ENCODE peak calls at places on chromosomes 3 and 15, in nine cellular contexts. One of them, this sample, is unnamed.

GRCh38 chr15:66944121-66944520 is 121.3 kb upstream of the SMAD3 start:
- DNase-seq in left lung: no peak
- DNase-seq in osteocyte: no peak
- DNase-seq in astrocyte of the hippocampus: no peak
- DNase-seq in SIG-M5: no peak
- DNase-seq in T-cell: no peak
- DNase-seq in thoracic aorta: no peak
- DNase-seq in fibroblast of pulmonary artery: no peak
- DNase-seq in RWPE2: peak
- DNase-seq in this sample: no peak

GRCh38 chr15:49235446-49236207 is 65.6 kb downstream of the GALK2 start:
- DNase-seq in SIG-M5: peak
- DNase-seq in fibroblast of pulmonary artery: peak
- DNase-seq in astrocyte of the hippocampus: peak
- DNase-seq in T-cell: peak
- DNase-seq in left lung: no peak
- DNase-seq in RWPE2: no peak
- DNase-seq in thoracic aorta: no peak
- DNase-seq in osteocyte: no peak
- DNase-seq in this sample: peak

GRCh38 chr3:169104541-169104940 is 559.0 kb downstream of the MECOM start:
- DNase-seq in left lung: no peak
- DNase-seq in osteocyte: no peak
- DNase-seq in astrocyte of the hippocampus: peak
- DNase-seq in T-cell: no peak
- DNase-seq in SIG-M5: no peak
- DNase-seq in thoracic aorta: no peak
- DNase-seq in fibroblast of pulmonary artery: peak
- DNase-seq in RWPE2: no peak
- DNase-seq in this sample: no peak

GRCh38 chr15:63000706-63001105 is 41.8 kb upstream of the TPM1 start:
- DNase-seq in left lung: no peak
- DNase-seq in SIG-M5: no peak
- DNase-seq in osteocyte: no peak
- DNase-seq in RWPE2: no peak
- DNase-seq in astrocyte of the hippocampus: no peak
- DNase-seq in thoracic aorta: no peak
- DNase-seq in T-cell: no peak
- DNase-seq in fibroblast of pulmonary artery: no peak
- DNase-seq in this sample: no peak

GRCh38 chr3:143559291-143559690 is 289.0 kb downstream of the SLC9A9 start:
- DNase-seq in left lung: no peak
- DNase-seq in astrocyte of the hippocampus: no peak
- DNase-seq in SIG-M5: no peak
- DNase-seq in thoracic aorta: no peak
- DNase-seq in RWPE2: no peak
- DNase-seq in osteocyte: no peak
- DNase-seq in T-cell: no peak
- DNase-seq in fibroblast of pulmonary artery: peak
- DNase-seq in this sample: no peak

GRCh38 chr15:77030042-77030927 is 35.4 kb downstream of the PSTPIP1 start:
- DNase-seq in RWPE2: peak
- DNase-seq in thoracic aorta: no peak
- DNase-seq in left lung: peak
- DNase-seq in astrocyte of the hippocampus: no peak
- DNase-seq in fibroblast of pulmonary artery: no peak
- DNase-seq in T-cell: no peak
- DNase-seq in SIG-M5: no peak
- DNase-seq in osteocyte: peak
- DNase-seq in this sample: peak

GRCh38 chr3:49940667-49941249 is 808 bp downstream of the RBM6 start:
- DNase-seq in thoracic aorta: no peak
- DNase-seq in fibroblast of pulmonary artery: no peak
- DNase-seq in osteocyte: no peak
- DNase-seq in RWPE2: no peak
- DNase-seq in left lung: no peak
- DNase-seq in SIG-M5: no peak
- DNase-seq in T-cell: no peak
- DNase-seq in astrocyte of the hippocampus: no peak
- DNase-seq in this sample: no peak

GRCh38 chr3:126112531-126113237 is 28.8 kb upstream of the SLC41A3 start:
- DNase-seq in osteocyte: no peak
- DNase-seq in left lung: no peak
- DNase-seq in thoracic aorta: no peak
- DNase-seq in SIG-M5: no peak
- DNase-seq in RWPE2: no peak
- DNase-seq in fibroblast of pulmonary artery: no peak
- DNase-seq in T-cell: no peak
- DNase-seq in astrocyte of the hippocampus: no peak
- DNase-seq in this sample: no peak

GRCh38 chr15:95948371-95948770 is 382.1 kb upstream of the NR2F2 start:
- DNase-seq in fibroblast of pulmonary artery: no peak
- DNase-seq in T-cell: no peak
- DNase-seq in left lung: no peak
- DNase-seq in RWPE2: no peak
- DNase-seq in SIG-M5: no peak
- DNase-seq in thoracic aorta: no peak
- DNase-seq in astrocyte of the hippocampus: no peak
- DNase-seq in osteocyte: no peak
- DNase-seq in this sample: no peak

GRCh38 chr3:115100172-115100571 is 46.9 kb downstream of the ZBTB20 start:
- DNase-seq in left lung: no peak
- DNase-seq in fibroblast of pulmonary artery: peak
- DNase-seq in astrocyte of the hippocampus: peak
- DNase-seq in thoracic aorta: no peak
- DNase-seq in RWPE2: no peak
- DNase-seq in osteocyte: no peak
- DNase-seq in T-cell: peak
- DNase-seq in SIG-M5: no peak
- DNase-seq in this sample: no peak

GRCh38 chr3:86923071-86923476 is 67.9 kb downstream of the VGLL3 start:
- DNase-seq in RWPE2: no peak
- DNase-seq in osteocyte: no peak
- DNase-seq in left lung: no peak
- DNase-seq in T-cell: no peak
- DNase-seq in thoracic aorta: no peak
- DNase-seq in astrocyte of the hippocampus: peak
- DNase-seq in fibroblast of pulmonary artery: peak
- DNase-seq in SIG-M5: no peak
- DNase-seq in this sample: no peak

GRCh38 chr3:50474717-50475116 is 28.7 kb downstream of the CACNA2D2 start:
- DNase-seq in SIG-M5: no peak
- DNase-seq in thoracic aorta: peak
- DNase-seq in T-cell: no peak
- DNase-seq in fibroblast of pulmonary artery: peak
- DNase-seq in RWPE2: no peak
- DNase-seq in left lung: no peak
- DNase-seq in osteocyte: no peak
- DNase-seq in astrocyte of the hippocampus: peak
- DNase-seq in this sample: peak

GRCh38 chr3:178618197-178618596 is 82.0 kb downstream of the KCNMB2 start:
- DNase-seq in T-cell: no peak
- DNase-seq in SIG-M5: no peak
- DNase-seq in thoracic aorta: no peak
- DNase-seq in left lung: no peak
- DNase-seq in RWPE2: no peak
- DNase-seq in osteocyte: no peak
- DNase-seq in astrocyte of the hippocampus: no peak
- DNase-seq in fibroblast of pulmonary artery: peak
- DNase-seq in this sample: no peak

GRCh38 chr3:171774516-171774915 is 35.8 kb downstream of the PLD1 start:
- DNase-seq in T-cell: no peak
- DNase-seq in osteocyte: no peak
- DNase-seq in thoracic aorta: no peak
- DNase-seq in left lung: no peak
- DNase-seq in fibroblast of pulmonary artery: no peak
- DNase-seq in RWPE2: no peak
- DNase-seq in astrocyte of the hippocampus: no peak
- DNase-seq in SIG-M5: no peak
- DNase-seq in this sample: no peak

GRCh38 chr3:184559336-184559735 is 2.2 kb upstream of the EPHB3 start:
- DNase-seq in RWPE2: no peak
- DNase-seq in SIG-M5: no peak
- DNase-seq in thoracic aorta: no peak
- DNase-seq in T-cell: no peak
- DNase-seq in astrocyte of the hippocampus: no peak
- DNase-seq in fibroblast of pulmonary artery: no peak
- DNase-seq in osteocyte: no peak
- DNase-seq in left lung: no peak
- DNase-seq in this sample: no peak

GRCh38 chr3:124905093-124905492 is 17.9 kb upstream of the ITGB5 start:
- DNase-seq in SIG-M5: no peak
- DNase-seq in osteocyte: no peak
- DNase-seq in T-cell: no peak
- DNase-seq in RWPE2: no peak
- DNase-seq in thoracic aorta: no peak
- DNase-seq in left lung: no peak
- DNase-seq in fibroblast of pulmonary artery: no peak
- DNase-seq in astrocyte of the hippocampus: no peak
- DNase-seq in this sample: no peak

GRCh38 chr3:30894521-30895289 is at the start of gene GADL1:
- DNase-seq in RWPE2: no peak
- DNase-seq in left lung: peak
- DNase-seq in thoracic aorta: no peak
- DNase-seq in osteocyte: no peak
- DNase-seq in fibroblast of pulmonary artery: peak
- DNase-seq in SIG-M5: no peak
- DNase-seq in T-cell: no peak
- DNase-seq in astrocyte of the hippocampus: peak
- DNase-seq in this sample: peak

GRCh38 chr15:87639305-87640011 is 617.1 kb downstream of the NTRK3 start:
- DNase-seq in left lung: no peak
- DNase-seq in thoracic aorta: no peak
- DNase-seq in SIG-M5: no peak
- DNase-seq in fibroblast of pulmonary artery: peak
- DNase-seq in astrocyte of the hippocampus: peak
- DNase-seq in RWPE2: no peak
- DNase-seq in T-cell: no peak
- DNase-seq in osteocyte: no peak
- DNase-seq in this sample: no peak

GRCh38 chr3:116201032-116201690 is 244.1 kb downstream of the LSAMP start:
- DNase-seq in fibroblast of pulmonary artery: no peak
- DNase-seq in SIG-M5: no peak
- DNase-seq in osteocyte: no peak
- DNase-seq in T-cell: no peak
- DNase-seq in left lung: no peak
- DNase-seq in thoracic aorta: no peak
- DNase-seq in RWPE2: no peak
- DNase-seq in astrocyte of the hippocampus: no peak
- DNase-seq in this sample: no peak

GRCh38 chr3:114584734-114585371 is 291.0 kb downstream of the TIGIT start:
- DNase-seq in T-cell: no peak
- DNase-seq in left lung: no peak
- DNase-seq in fibroblast of pulmonary artery: peak
- DNase-seq in osteocyte: no peak
- DNase-seq in thoracic aorta: no peak
- DNase-seq in SIG-M5: no peak
- DNase-seq in astrocyte of the hippocampus: no peak
- DNase-seq in RWPE2: no peak
- DNase-seq in this sample: no peak

GRCh38 chr3:71498053-71498452 is 85.5 kb downstream of the FOXP1 start:
- DNase-seq in RWPE2: no peak
- DNase-seq in fibroblast of pulmonary artery: no peak
- DNase-seq in T-cell: no peak
- DNase-seq in SIG-M5: no peak
- DNase-seq in osteocyte: no peak
- DNase-seq in astrocyte of the hippocampus: peak
- DNase-seq in thoracic aorta: no peak
- DNase-seq in left lung: no peak
- DNase-seq in this sample: no peak

GRCh38 chr3:147406255-147407023 is at the start of gene ZIC4:
- DNase-seq in astrocyte of the hippocampus: no peak
- DNase-seq in RWPE2: no peak
- DNase-seq in SIG-M5: no peak
- DNase-seq in thoracic aorta: no peak
- DNase-seq in osteocyte: no peak
- DNase-seq in T-cell: no peak
- DNase-seq in left lung: no peak
- DNase-seq in fibroblast of pulmonary artery: no peak
- DNase-seq in this sample: no peak

GRCh38 chr3:63207066-63207590 is 71.0 kb upstream of the SYNPR start:
- DNase-seq in astrocyte of the hippocampus: no peak
- DNase-seq in fibroblast of pulmonary artery: no peak
- DNase-seq in T-cell: no peak
- DNase-seq in SIG-M5: no peak
- DNase-seq in thoracic aorta: no peak
- DNase-seq in RWPE2: no peak
- DNase-seq in left lung: no peak
- DNase-seq in osteocyte: no peak
- DNase-seq in this sample: no peak

GRCh38 chr15:88440021-88440420 is 27.2 kb downstream of the MRPL46 start:
- DNase-seq in fibroblast of pulmonary artery: peak
- DNase-seq in T-cell: no peak
- DNase-seq in osteocyte: peak
- DNase-seq in RWPE2: no peak
- DNase-seq in SIG-M5: no peak
- DNase-seq in thoracic aorta: no peak
- DNase-seq in astrocyte of the hippocampus: peak
- DNase-seq in left lung: no peak
- DNase-seq in this sample: no peak

GRCh38 chr3:10205461-10206165 is 40.9 kb downstream of the IRAK2 start:
- DNase-seq in SIG-M5: no peak
- DNase-seq in fibroblast of pulmonary artery: peak
- DNase-seq in T-cell: no peak
- DNase-seq in left lung: no peak
- DNase-seq in osteocyte: no peak
- DNase-seq in RWPE2: peak
- DNase-seq in astrocyte of the hippocampus: peak
- DNase-seq in thoracic aorta: peak
- DNase-seq in this sample: no peak

GRCh38 chr15:75356539-75356938 is 9.7 kb downstream of the NEIL1 start:
- DNase-seq in thoracic aorta: no peak
- DNase-seq in fibroblast of pulmonary artery: no peak
- DNase-seq in osteocyte: no peak
- DNase-seq in left lung: no peak
- DNase-seq in SIG-M5: no peak
- DNase-seq in RWPE2: no peak
- DNase-seq in T-cell: no peak
- DNase-seq in astrocyte of the hippocampus: no peak
- DNase-seq in this sample: no peak

GRCh38 chr3:142613491-142613890 is 17.3 kb downstream of the PLS1 start:
- DNase-seq in left lung: no peak
- DNase-seq in T-cell: no peak
- DNase-seq in SIG-M5: no peak
- DNase-seq in RWPE2: no peak
- DNase-seq in osteocyte: no peak
- DNase-seq in thoracic aorta: no peak
- DNase-seq in astrocyte of the hippocampus: no peak
- DNase-seq in fibroblast of pulmonary artery: no peak
- DNase-seq in this sample: no peak

GRCh38 chr3:29099296-29099695 is 181.6 kb upstream of the RBMS3 start:
- DNase-seq in SIG-M5: no peak
- DNase-seq in T-cell: no peak
- DNase-seq in astrocyte of the hippocampus: no peak
- DNase-seq in fibroblast of pulmonary artery: peak
- DNase-seq in osteocyte: no peak
- DNase-seq in thoracic aorta: no peak
- DNase-seq in RWPE2: no peak
- DNase-seq in left lung: no peak
- DNase-seq in this sample: no peak

This sample was measured in right cardiac atrium.